ENCODE peak calls at places on chromosomes 12 and 14, in seven cellular contexts. One of them, this sample, is unnamed.
A peak's percentile ranks its signal among the peaks of the same experiment; 100 is the strongest.

GRCh38 chr12:112107306-112107705 is 1.3 kb downstream of the NAA25 start:
- DNase-seq in H9: no peak
- DNase-seq in heart left ventricle: no peak
- DNase-seq in endothelial cell of umbilical vein: no peak
- DNase-seq in ascending aorta: no peak
- DNase-seq in ovary: no peak
- DNase-seq in left ventricle myocardium inferior: no peak
- DNase-seq in this sample: no peak

GRCh38 chr12:120474092-120474960 is 4.8 kb upstream of the SRSF9 start:
- DNase-seq in H9: peak; percentile 43
- DNase-seq in heart left ventricle: no peak
- DNase-seq in endothelial cell of umbilical vein: peak; percentile 53
- DNase-seq in ascending aorta: peak; percentile 68
- DNase-seq in ovary: no peak
- DNase-seq in left ventricle myocardium inferior: no peak
- DNase-seq in this sample: peak; percentile 52

GRCh38 chr12:1044697-1045096 is 53.7 kb downstream of the ERC1 start:
- DNase-seq in H9: no peak
- DNase-seq in heart left ventricle: no peak
- DNase-seq in endothelial cell of umbilical vein: peak; percentile 68
- DNase-seq in ascending aorta: no peak
- DNase-seq in ovary: no peak
- DNase-seq in left ventricle myocardium inferior: no peak
- DNase-seq in this sample: no peak

GRCh38 chr14:89277229-89277628 is 139.8 kb downstream of the FOXN3 start:
- DNase-seq in H9: no peak
- DNase-seq in heart left ventricle: no peak
- DNase-seq in endothelial cell of umbilical vein: no peak
- DNase-seq in ascending aorta: peak; percentile 16
- DNase-seq in ovary: no peak
- DNase-seq in left ventricle myocardium inferior: no peak
- DNase-seq in this sample: no peak

GRCh38 chr14:48504921-48505320 is 829.5 kb upstream of the MDGA2 start:
- DNase-seq in H9: no peak
- DNase-seq in heart left ventricle: no peak
- DNase-seq in endothelial cell of umbilical vein: no peak
- DNase-seq in ascending aorta: no peak
- DNase-seq in ovary: no peak
- DNase-seq in left ventricle myocardium inferior: no peak
- DNase-seq in this sample: no peak

GRCh38 chr14:59275668-59276067 is 87.2 kb downstream of the DAAM1 start:
- DNase-seq in H9: no peak
- DNase-seq in heart left ventricle: no peak
- DNase-seq in endothelial cell of umbilical vein: peak; percentile 89
- DNase-seq in ascending aorta: no peak
- DNase-seq in ovary: no peak
- DNase-seq in left ventricle myocardium inferior: no peak
- DNase-seq in this sample: no peak

GRCh38 chr12:83817730-83818129 is 1094.9 kb downstream of the SLC6A15 start:
- DNase-seq in H9: no peak
- DNase-seq in heart left ventricle: no peak
- DNase-seq in endothelial cell of umbilical vein: no peak
- DNase-seq in ascending aorta: no peak
- DNase-seq in ovary: no peak
- DNase-seq in left ventricle myocardium inferior: no peak
- DNase-seq in this sample: no peak

GRCh38 chr12:131046813-131047788 is 93.4 kb downstream of the ADGRD1 start:
- DNase-seq in H9: no peak
- DNase-seq in heart left ventricle: peak; percentile 73
- DNase-seq in endothelial cell of umbilical vein: no peak
- DNase-seq in ascending aorta: no peak
- DNase-seq in ovary: no peak
- DNase-seq in left ventricle myocardium inferior: peak; percentile 62
- DNase-seq in this sample: no peak

GRCh38 chr14:75258079-75258802 is 20.4 kb upstream of the FOS start:
- DNase-seq in H9: no peak
- DNase-seq in heart left ventricle: no peak
- DNase-seq in endothelial cell of umbilical vein: no peak
- DNase-seq in ascending aorta: peak; percentile 89
- DNase-seq in ovary: peak; percentile 62
- DNase-seq in left ventricle myocardium inferior: no peak
- DNase-seq in this sample: peak; percentile 71

GRCh38 chr12:47938093-47938492 is 25.3 kb upstream of the TMEM106C start:
- DNase-seq in H9: no peak
- DNase-seq in heart left ventricle: no peak
- DNase-seq in endothelial cell of umbilical vein: no peak
- DNase-seq in ascending aorta: no peak
- DNase-seq in ovary: no peak
- DNase-seq in left ventricle myocardium inferior: no peak
- DNase-seq in this sample: no peak

GRCh38 chr14:61147369-61147897 is 133.7 kb downstream of the TMEM30B start:
- DNase-seq in H9: no peak
- DNase-seq in heart left ventricle: no peak
- DNase-seq in endothelial cell of umbilical vein: peak; percentile 60
- DNase-seq in ascending aorta: no peak
- DNase-seq in ovary: no peak
- DNase-seq in left ventricle myocardium inferior: no peak
- DNase-seq in this sample: no peak

GRCh38 chr12:81120961-81121360 is 43.1 kb downstream of the ACSS3 start:
- DNase-seq in H9: no peak
- DNase-seq in heart left ventricle: no peak
- DNase-seq in endothelial cell of umbilical vein: no peak
- DNase-seq in ascending aorta: no peak
- DNase-seq in ovary: no peak
- DNase-seq in left ventricle myocardium inferior: no peak
- DNase-seq in this sample: no peak

GRCh38 chr12:89789862-89790261 is 81.2 kb upstream of the ATP2B1 start:
- DNase-seq in H9: no peak
- DNase-seq in heart left ventricle: no peak
- DNase-seq in endothelial cell of umbilical vein: no peak
- DNase-seq in ascending aorta: no peak
- DNase-seq in ovary: no peak
- DNase-seq in left ventricle myocardium inferior: no peak
- DNase-seq in this sample: no peak

GRCh38 chr12:22312336-22312735 is 22.2 kb downstream of the ST8SIA1 start:
- DNase-seq in H9: no peak
- DNase-seq in heart left ventricle: peak; percentile 55
- DNase-seq in endothelial cell of umbilical vein: no peak
- DNase-seq in ascending aorta: no peak
- DNase-seq in ovary: no peak
- DNase-seq in left ventricle myocardium inferior: peak; percentile 53
- DNase-seq in this sample: peak; percentile 50

GRCh38 chr14:70595443-70596185 is 4.8 kb downstream of the MED6 start:
- DNase-seq in H9: peak; percentile 37
- DNase-seq in heart left ventricle: no peak
- DNase-seq in endothelial cell of umbilical vein: no peak
- DNase-seq in ascending aorta: no peak
- DNase-seq in ovary: no peak
- DNase-seq in left ventricle myocardium inferior: no peak
- DNase-seq in this sample: peak; percentile 25

GRCh38 chr14:70114621-70115156 is 74.1 kb downstream of the SLC8A3 start:
- DNase-seq in H9: no peak
- DNase-seq in heart left ventricle: no peak
- DNase-seq in endothelial cell of umbilical vein: no peak
- DNase-seq in ascending aorta: no peak
- DNase-seq in ovary: no peak
- DNase-seq in left ventricle myocardium inferior: no peak
- DNase-seq in this sample: no peak

GRCh38 chr12:105485321-105485910 is 154.9 kb downstream of the C12orf75 start:
- DNase-seq in H9: no peak
- DNase-seq in heart left ventricle: peak; percentile 21
- DNase-seq in endothelial cell of umbilical vein: peak; percentile 99
- DNase-seq in ascending aorta: no peak
- DNase-seq in ovary: peak; percentile 42
- DNase-seq in left ventricle myocardium inferior: peak; percentile 46
- DNase-seq in this sample: peak; percentile 54

GRCh38 chr14:79325071-79325470 is 886.2 kb downstream of the DIO2 start:
- DNase-seq in H9: no peak
- DNase-seq in heart left ventricle: no peak
- DNase-seq in endothelial cell of umbilical vein: no peak
- DNase-seq in ascending aorta: no peak
- DNase-seq in ovary: no peak
- DNase-seq in left ventricle myocardium inferior: no peak
- DNase-seq in this sample: no peak

GRCh38 chr14:64960762-64961276 is 11.3 kb downstream of the RAB15 start:
- DNase-seq in H9: peak; percentile 76
- DNase-seq in heart left ventricle: no peak
- DNase-seq in endothelial cell of umbilical vein: no peak
- DNase-seq in ascending aorta: no peak
- DNase-seq in ovary: no peak
- DNase-seq in left ventricle myocardium inferior: no peak
- DNase-seq in this sample: no peak

GRCh38 chr12:15621140-15621539 is 168.0 kb downstream of the EPS8 start:
- DNase-seq in H9: no peak
- DNase-seq in heart left ventricle: no peak
- DNase-seq in endothelial cell of umbilical vein: peak; percentile 60
- DNase-seq in ascending aorta: no peak
- DNase-seq in ovary: no peak
- DNase-seq in left ventricle myocardium inferior: no peak
- DNase-seq in this sample: no peak

GRCh38 chr12:4562034-4562657 is at the start of gene DYRK4:
- DNase-seq in H9: peak; percentile 98
- DNase-seq in heart left ventricle: peak; percentile 77
- DNase-seq in endothelial cell of umbilical vein: peak; percentile 65
- DNase-seq in ascending aorta: peak; percentile 75
- DNase-seq in ovary: peak; percentile 86
- DNase-seq in left ventricle myocardium inferior: peak; percentile 86
- DNase-seq in this sample: peak; percentile 89

GRCh38 chr12:52992699-52993557 is 13.3 kb upstream of the EIF4B start:
- DNase-seq in H9: no peak
- DNase-seq in heart left ventricle: no peak
- DNase-seq in endothelial cell of umbilical vein: no peak
- DNase-seq in ascending aorta: no peak
- DNase-seq in ovary: no peak
- DNase-seq in left ventricle myocardium inferior: no peak
- DNase-seq in this sample: no peak
- H3K27ac ChIP-seq in H9: no peak overlapping the region
- H3K27ac ChIP-seq in heart left ventricle: no peak overlapping the region
- H3K27ac ChIP-seq in endothelial cell of umbilical vein: no peak overlapping the region
- H3K27ac ChIP-seq in ascending aorta: no peak overlapping the region
- H3K27ac ChIP-seq in ovary: no peak overlapping the region
- H3K27ac ChIP-seq in left ventricle myocardium inferior: no peak overlapping the region
- H3K27ac ChIP-seq in this sample: no peak overlapping the region

GRCh38 chr14:54423991-54424390 is 17.2 kb downstream of the CNIH1 start:
- DNase-seq in H9: no peak
- DNase-seq in heart left ventricle: no peak
- DNase-seq in endothelial cell of umbilical vein: no peak
- DNase-seq in ascending aorta: no peak
- DNase-seq in ovary: no peak
- DNase-seq in left ventricle myocardium inferior: no peak
- DNase-seq in this sample: no peak

GRCh38 chr14:54424479-54424901 is 16.7 kb downstream of the CNIH1 start:
- DNase-seq in H9: no peak
- DNase-seq in heart left ventricle: no peak
- DNase-seq in endothelial cell of umbilical vein: no peak
- DNase-seq in ascending aorta: no peak
- DNase-seq in ovary: no peak
- DNase-seq in left ventricle myocardium inferior: no peak
- DNase-seq in this sample: no peak

GRCh38 chr14:54425537-54426274 is 15.5 kb downstream of the CNIH1 start:
- DNase-seq in H9: no peak
- DNase-seq in heart left ventricle: no peak
- DNase-seq in endothelial cell of umbilical vein: no peak
- DNase-seq in ascending aorta: no peak
- DNase-seq in ovary: no peak
- DNase-seq in left ventricle myocardium inferior: no peak
- DNase-seq in this sample: no peak

GRCh38 chr14:54427914-54428313 is 13.3 kb downstream of the CNIH1 start:
- DNase-seq in H9: no peak
- DNase-seq in heart left ventricle: no peak
- DNase-seq in endothelial cell of umbilical vein: no peak
- DNase-seq in ascending aorta: no peak
- DNase-seq in ovary: no peak
- DNase-seq in left ventricle myocardium inferior: no peak
- DNase-seq in this sample: no peak

DNA sequence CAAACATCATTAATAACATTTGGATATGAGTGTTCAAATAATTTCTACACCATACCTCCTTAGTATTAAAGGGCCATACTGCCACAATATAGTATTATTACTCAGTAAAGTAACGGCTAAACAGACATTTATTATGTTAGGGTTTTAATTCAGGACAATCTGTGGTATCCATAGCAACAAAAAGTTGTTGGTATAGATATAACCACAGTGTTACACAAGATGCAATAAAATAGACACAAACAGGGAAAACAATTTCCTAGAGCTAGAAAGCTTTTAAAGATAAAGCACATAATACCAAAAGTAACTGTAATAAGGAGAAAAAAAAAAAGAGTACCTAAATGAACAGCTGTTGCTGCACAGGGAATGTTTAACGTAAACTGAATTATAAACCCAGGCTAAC is 16.1 kb downstream of the CNIH1 start:
- DNase-seq in H9: no peak
- DNase-seq in heart left ventricle: no peak
- DNase-seq in endothelial cell of umbilical vein: no peak
- DNase-seq in ascending aorta: no peak
- DNase-seq in ovary: no peak
- DNase-seq in left ventricle myocardium inferior: no peak
- DNase-seq in this sample: no peak
- H3K27ac ChIP-seq in H9: no peak overlapping the region
- H3K27ac ChIP-seq in heart left ventricle: no peak overlapping the region
- H3K27ac ChIP-seq in endothelial cell of umbilical vein: no peak overlapping the region
- H3K27ac ChIP-seq in ascending aorta: no peak overlapping the region
- H3K27ac ChIP-seq in ovary: no peak overlapping the region
- H3K27ac ChIP-seq in left ventricle myocardium inferior: no peak overlapping the region
- H3K27ac ChIP-seq in this sample: no peak overlapping the region

GRCh38 chr12:104370989-104371870 is 67.7 kb downstream of the EID3 start:
- DNase-seq in H9: peak; percentile 79
- DNase-seq in heart left ventricle: no peak
- DNase-seq in endothelial cell of umbilical vein: peak; percentile 62
- DNase-seq in ascending aorta: no peak
- DNase-seq in ovary: no peak
- DNase-seq in left ventricle myocardium inferior: no peak
- DNase-seq in this sample: no peak
- H3K27ac ChIP-seq in H9: peak overlapping the region; percentile 52
- H3K27ac ChIP-seq in heart left ventricle: no peak overlapping the region
- H3K27ac ChIP-seq in endothelial cell of umbilical vein: peak overlapping the region; percentile 73
- H3K27ac ChIP-seq in ascending aorta: no peak overlapping the region
- H3K27ac ChIP-seq in ovary: no peak overlapping the region
- H3K27ac ChIP-seq in left ventricle myocardium inferior: no peak overlapping the region
- H3K27ac ChIP-seq in this sample: no peak overlapping the region

DNA sequence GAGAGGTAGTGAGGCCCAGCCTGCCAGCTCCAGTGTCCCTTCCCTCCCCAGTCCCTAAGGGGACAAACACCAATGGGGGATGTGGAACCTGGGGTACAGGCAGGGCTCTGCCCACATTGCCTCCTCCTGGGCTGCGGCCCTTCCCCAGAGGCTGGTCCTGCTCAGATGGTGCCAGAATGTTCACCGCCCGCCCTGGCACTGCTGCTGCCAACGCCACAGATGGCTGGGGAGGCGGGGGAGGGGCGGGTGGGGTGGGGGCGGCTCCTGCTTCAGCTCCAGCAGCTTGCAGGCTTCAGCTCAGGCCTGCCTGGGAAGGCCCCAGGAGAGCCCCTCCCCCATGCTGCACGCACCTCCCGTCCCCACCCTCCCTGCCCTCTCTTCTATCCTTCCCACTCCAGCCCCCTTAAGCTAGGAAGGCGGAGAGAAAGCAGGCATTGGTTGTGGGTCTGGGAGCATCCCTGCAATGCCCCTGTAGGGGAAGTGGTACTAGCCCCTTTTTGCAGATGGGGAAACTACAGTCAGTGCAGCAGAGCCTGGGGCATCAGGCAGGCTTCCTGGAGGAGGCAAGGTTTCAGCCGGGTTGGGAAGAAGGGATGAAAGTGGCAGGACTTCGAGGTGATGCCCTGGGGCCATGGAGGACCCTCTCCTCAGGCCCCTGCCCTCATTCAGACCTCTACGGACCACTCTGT is 2.0 kb upstream of the BEGAIN start:
- DNase-seq in H9: no peak
- DNase-seq in heart left ventricle: no peak
- DNase-seq in endothelial cell of umbilical vein: no peak
- DNase-seq in ascending aorta: no peak
- DNase-seq in ovary: no peak
- DNase-seq in left ventricle myocardium inferior: peak; percentile 4
- DNase-seq in this sample: no peak
- H3K27ac ChIP-seq in H9: no peak overlapping the region
- H3K27ac ChIP-seq in heart left ventricle: no peak overlapping the region
- H3K27ac ChIP-seq in endothelial cell of umbilical vein: no peak overlapping the region
- H3K27ac ChIP-seq in ascending aorta: no peak overlapping the region
- H3K27ac ChIP-seq in ovary: no peak overlapping the region
- H3K27ac ChIP-seq in left ventricle myocardium inferior: no peak overlapping the region
- H3K27ac ChIP-seq in this sample: no peak overlapping the region

This sample was measured in testis.